ENCODE peak calls at places on chromosomes 11 and 22, in nine cellular contexts. One of them, this sample, is unnamed.

GRCh38 chr11:45089251-45089650 is 57.2 kb upstream of the PRDM11 start:
- DNase-seq in lower leg skin: peak
- DNase-seq in Peyer's patch: no peak
- DNase-seq in cardiac fibroblast: peak
- DNase-seq in DND-41: no peak
- DNase-seq in prostate gland: no peak
- DNase-seq in epithelial cell of esophagus: peak
- DNase-seq in GM06990: no peak
- DNase-seq in fibroblast of villous mesenchyme: peak
- DNase-seq in this sample: no peak

GRCh38 chr11:68841718-68842426 is at the start of gene CPT1A:
- DNase-seq in Peyer's patch: peak
- DNase-seq in DND-41: peak
- DNase-seq in fibroblast of villous mesenchyme: peak
- DNase-seq in lower leg skin: peak
- DNase-seq in cardiac fibroblast: peak
- DNase-seq in epithelial cell of esophagus: peak
- DNase-seq in prostate gland: peak
- DNase-seq in GM06990: peak
- DNase-seq in this sample: peak

GRCh38 chr11:118174006-118174567 is 2.4 kb downstream of the SCN2B start:
- DNase-seq in fibroblast of villous mesenchyme: no peak
- DNase-seq in prostate gland: no peak
- DNase-seq in lower leg skin: no peak
- DNase-seq in GM06990: no peak
- DNase-seq in DND-41: no peak
- DNase-seq in Peyer's patch: no peak
- DNase-seq in epithelial cell of esophagus: no peak
- DNase-seq in cardiac fibroblast: no peak
- DNase-seq in this sample: no peak

GRCh38 chr22:29224121-29224858 is 18.6 kb downstream of the EMID1 start:
- DNase-seq in lower leg skin: no peak
- DNase-seq in Peyer's patch: peak
- DNase-seq in DND-41: no peak
- DNase-seq in fibroblast of villous mesenchyme: no peak
- DNase-seq in cardiac fibroblast: no peak
- DNase-seq in GM06990: no peak
- DNase-seq in prostate gland: no peak
- DNase-seq in epithelial cell of esophagus: no peak
- DNase-seq in this sample: no peak

GRCh38 chr22:29018293-29019189 is 43.1 kb downstream of the C22orf31 start:
- DNase-seq in prostate gland: no peak
- DNase-seq in epithelial cell of esophagus: no peak
- DNase-seq in fibroblast of villous mesenchyme: no peak
- DNase-seq in DND-41: no peak
- DNase-seq in lower leg skin: no peak
- DNase-seq in cardiac fibroblast: no peak
- DNase-seq in Peyer's patch: no peak
- DNase-seq in GM06990: no peak
- DNase-seq in this sample: no peak

GRCh38 chr22:31089101-31090100 is 8.3 kb downstream of the SMTN start:
- DNase-seq in GM06990: peak
- DNase-seq in lower leg skin: no peak
- DNase-seq in epithelial cell of esophagus: no peak
- DNase-seq in prostate gland: no peak
- DNase-seq in cardiac fibroblast: peak
- DNase-seq in DND-41: peak
- DNase-seq in fibroblast of villous mesenchyme: peak
- DNase-seq in Peyer's patch: peak
- DNase-seq in this sample: peak

GRCh38 chr11:29452131-29452530 is 564.7 kb downstream of the KCNA4 start:
- DNase-seq in prostate gland: no peak
- DNase-seq in DND-41: no peak
- DNase-seq in fibroblast of villous mesenchyme: no peak
- DNase-seq in cardiac fibroblast: peak
- DNase-seq in GM06990: no peak
- DNase-seq in epithelial cell of esophagus: peak
- DNase-seq in lower leg skin: no peak
- DNase-seq in Peyer's patch: no peak
- DNase-seq in this sample: no peak

GRCh38 chr11:61627831-61628753 is 47.2 kb upstream of the SYT7 start:
- DNase-seq in prostate gland: peak
- DNase-seq in Peyer's patch: peak
- DNase-seq in DND-41: peak
- DNase-seq in lower leg skin: peak
- DNase-seq in epithelial cell of esophagus: peak
- DNase-seq in cardiac fibroblast: peak
- DNase-seq in fibroblast of villous mesenchyme: peak
- DNase-seq in GM06990: no peak
- DNase-seq in this sample: peak

GRCh38 chr11:57323503-57324153 is 1.1 kb downstream of the TNKS1BP1 start:
- DNase-seq in fibroblast of villous mesenchyme: no peak
- DNase-seq in Peyer's patch: no peak
- DNase-seq in prostate gland: no peak
- DNase-seq in GM06990: no peak
- DNase-seq in epithelial cell of esophagus: peak
- DNase-seq in DND-41: no peak
- DNase-seq in lower leg skin: no peak
- DNase-seq in cardiac fibroblast: peak
- DNase-seq in this sample: no peak

GRCh38 chr22:22144858-22145257 is 99.7 kb upstream of the VPREB1 start:
- DNase-seq in Peyer's patch: no peak
- DNase-seq in fibroblast of villous mesenchyme: no peak
- DNase-seq in GM06990: no peak
- DNase-seq in cardiac fibroblast: peak
- DNase-seq in DND-41: no peak
- DNase-seq in lower leg skin: no peak
- DNase-seq in epithelial cell of esophagus: peak
- DNase-seq in prostate gland: no peak
- DNase-seq in this sample: no peak

GRCh38 chr22:35432226-35432905 is 32.4 kb downstream of the MCM5 start:
- DNase-seq in prostate gland: no peak
- DNase-seq in cardiac fibroblast: no peak
- DNase-seq in Peyer's patch: no peak
- DNase-seq in fibroblast of villous mesenchyme: no peak
- DNase-seq in epithelial cell of esophagus: no peak
- DNase-seq in lower leg skin: no peak
- DNase-seq in DND-41: no peak
- DNase-seq in GM06990: no peak
- DNase-seq in this sample: no peak

GRCh38 chr11:107259826-107260225 is 197.8 kb downstream of the CWF19L2 start:
- DNase-seq in prostate gland: no peak
- DNase-seq in epithelial cell of esophagus: no peak
- DNase-seq in lower leg skin: no peak
- DNase-seq in fibroblast of villous mesenchyme: no peak
- DNase-seq in DND-41: no peak
- DNase-seq in GM06990: no peak
- DNase-seq in cardiac fibroblast: no peak
- DNase-seq in Peyer's patch: no peak
- DNase-seq in this sample: no peak

GRCh38 chr11:73322111-73322985 is 14.3 kb downstream of the ARHGEF17 start:
- DNase-seq in DND-41: no peak
- DNase-seq in Peyer's patch: no peak
- DNase-seq in epithelial cell of esophagus: no peak
- DNase-seq in lower leg skin: no peak
- DNase-seq in prostate gland: no peak
- DNase-seq in cardiac fibroblast: no peak
- DNase-seq in GM06990: no peak
- DNase-seq in fibroblast of villous mesenchyme: peak
- DNase-seq in this sample: peak

GRCh38 chr11:87926250-87926970 is 248.8 kb downstream of the RAB38 start:
- DNase-seq in Peyer's patch: no peak
- DNase-seq in prostate gland: no peak
- DNase-seq in DND-41: no peak
- DNase-seq in GM06990: no peak
- DNase-seq in epithelial cell of esophagus: peak
- DNase-seq in cardiac fibroblast: peak
- DNase-seq in fibroblast of villous mesenchyme: peak
- DNase-seq in lower leg skin: no peak
- DNase-seq in this sample: no peak

GRCh38 chr11:10294289-10294953 is 402 bp upstream of the SBF2 start:
- DNase-seq in epithelial cell of esophagus: peak
- DNase-seq in fibroblast of villous mesenchyme: peak
- DNase-seq in Peyer's patch: peak
- DNase-seq in cardiac fibroblast: peak
- DNase-seq in GM06990: no peak
- DNase-seq in prostate gland: peak
- DNase-seq in lower leg skin: peak
- DNase-seq in DND-41: no peak
- DNase-seq in this sample: no peak

GRCh38 chr11:16598906-16599305 is 139.5 kb upstream of the C11orf58 start:
- DNase-seq in cardiac fibroblast: no peak
- DNase-seq in prostate gland: no peak
- DNase-seq in epithelial cell of esophagus: no peak
- DNase-seq in GM06990: no peak
- DNase-seq in lower leg skin: no peak
- DNase-seq in fibroblast of villous mesenchyme: no peak
- DNase-seq in DND-41: no peak
- DNase-seq in Peyer's patch: no peak
- DNase-seq in this sample: no peak
- H3K4me3 ChIP-seq in cardiac fibroblast: no peak
- H3K4me3 ChIP-seq in prostate gland: no peak
- H3K4me3 ChIP-seq in epithelial cell of esophagus: no peak
- H3K4me3 ChIP-seq in GM06990: no peak
- H3K4me3 ChIP-seq in lower leg skin: no peak
- H3K4me3 ChIP-seq in fibroblast of villous mesenchyme: no peak
- H3K4me3 ChIP-seq in DND-41: no peak
- H3K4me3 ChIP-seq in Peyer's patch: no peak
- H3K4me3 ChIP-seq in this sample: no peak

GRCh38 chr22:44536411-44536810 is 38.4 kb upstream of the RTL6 start:
- DNase-seq in fibroblast of villous mesenchyme: no peak
- DNase-seq in lower leg skin: no peak
- DNase-seq in Peyer's patch: no peak
- DNase-seq in DND-41: no peak
- DNase-seq in prostate gland: no peak
- DNase-seq in GM06990: no peak
- DNase-seq in epithelial cell of esophagus: no peak
- DNase-seq in cardiac fibroblast: no peak
- DNase-seq in this sample: no peak
- TF ChIP-seq CTCF in fibroblast of villous mesenchyme: no peak
- TF ChIP-seq CTCF in lower leg skin: no peak
- TF ChIP-seq CTCF in Peyer's patch: no peak
- TF ChIP-seq CTCF in DND-41: no peak
- TF ChIP-seq CTCF in prostate gland: no peak
- TF ChIP-seq CTCF in GM06990: no peak
- TF ChIP-seq CTCF in epithelial cell of esophagus: no peak
- TF ChIP-seq CTCF in cardiac fibroblast: no peak
- TF ChIP-seq CTCF in this sample: no peak

GRCh38 chr11:36278531-36279245 is 10.5 kb downstream of the COMMD9 start:
- DNase-seq in prostate gland: no peak
- DNase-seq in lower leg skin: no peak
- DNase-seq in epithelial cell of esophagus: peak
- DNase-seq in cardiac fibroblast: no peak
- DNase-seq in GM06990: no peak
- DNase-seq in DND-41: no peak
- DNase-seq in Peyer's patch: no peak
- DNase-seq in fibroblast of villous mesenchyme: no peak
- DNase-seq in this sample: no peak
- H3K4me3 ChIP-seq in prostate gland: no peak
- H3K4me3 ChIP-seq in lower leg skin: no peak
- H3K4me3 ChIP-seq in epithelial cell of esophagus: no peak
- H3K4me3 ChIP-seq in cardiac fibroblast: no peak
- H3K4me3 ChIP-seq in GM06990: no peak
- H3K4me3 ChIP-seq in DND-41: no peak
- H3K4me3 ChIP-seq in Peyer's patch: no peak
- H3K4me3 ChIP-seq in fibroblast of villous mesenchyme: no peak
- H3K4me3 ChIP-seq in this sample: no peak

GRCh38 chr11:134858783-134859480 is 446.9 kb upstream of the B3GAT1 start:
- DNase-seq in Peyer's patch: no peak
- DNase-seq in DND-41: peak
- DNase-seq in fibroblast of villous mesenchyme: no peak
- DNase-seq in cardiac fibroblast: no peak
- DNase-seq in GM06990: no peak
- DNase-seq in lower leg skin: no peak
- DNase-seq in epithelial cell of esophagus: no peak
- DNase-seq in prostate gland: no peak
- DNase-seq in this sample: no peak

GRCh38 chr11:134862796-134863195 is 450.8 kb upstream of the B3GAT1 start:
- DNase-seq in DND-41: no peak
- DNase-seq in GM06990: no peak
- DNase-seq in lower leg skin: no peak
- DNase-seq in prostate gland: no peak
- DNase-seq in fibroblast of villous mesenchyme: no peak
- DNase-seq in Peyer's patch: no peak
- DNase-seq in epithelial cell of esophagus: no peak
- DNase-seq in cardiac fibroblast: no peak
- DNase-seq in this sample: no peak

GRCh38 chr11:134863294-134863693 is 451.3 kb upstream of the B3GAT1 start:
- DNase-seq in cardiac fibroblast: no peak
- DNase-seq in Peyer's patch: no peak
- DNase-seq in GM06990: no peak
- DNase-seq in epithelial cell of esophagus: no peak
- DNase-seq in fibroblast of villous mesenchyme: no peak
- DNase-seq in DND-41: no peak
- DNase-seq in lower leg skin: no peak
- DNase-seq in prostate gland: no peak
- DNase-seq in this sample: no peak

GRCh38 chr11:134862168-134862567 is 450.1 kb upstream of the B3GAT1 start:
- DNase-seq in GM06990: no peak
- DNase-seq in Peyer's patch: no peak
- DNase-seq in epithelial cell of esophagus: no peak
- DNase-seq in DND-41: no peak
- DNase-seq in cardiac fibroblast: no peak
- DNase-seq in prostate gland: no peak
- DNase-seq in fibroblast of villous mesenchyme: peak
- DNase-seq in lower leg skin: no peak
- DNase-seq in this sample: no peak

DNA sequence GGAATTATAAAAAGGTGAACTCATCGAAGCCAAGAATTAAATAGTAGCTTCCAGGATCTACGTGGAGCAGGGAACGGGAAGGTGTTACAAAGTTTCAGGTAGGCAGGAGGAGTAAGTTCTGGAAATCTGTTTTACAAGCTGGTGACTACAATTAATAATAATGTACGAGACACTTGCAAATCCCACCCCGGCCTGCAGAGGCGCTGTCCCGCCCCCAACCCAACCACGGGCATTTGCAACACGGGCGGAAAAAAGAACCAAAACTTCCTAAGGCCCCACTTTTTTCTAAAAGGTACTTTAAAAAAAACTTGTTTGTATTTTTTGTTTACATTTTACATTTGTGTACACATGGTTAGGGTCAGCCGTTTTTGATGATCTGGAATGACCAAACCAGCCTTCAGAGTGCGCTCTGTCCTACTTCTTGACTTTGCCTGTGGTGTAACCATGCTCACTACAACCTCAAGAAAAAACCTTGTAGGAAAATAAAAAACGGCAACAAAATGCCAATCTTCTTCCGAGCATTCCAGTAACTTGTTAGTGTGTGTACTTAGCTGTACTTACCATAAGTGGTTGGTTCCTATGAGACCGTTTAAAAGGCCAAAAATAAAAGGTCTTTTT is 449.6 kb upstream of the B3GAT1 start:
- DNase-seq in cardiac fibroblast: no peak
- DNase-seq in GM06990: no peak
- DNase-seq in fibroblast of villous mesenchyme: no peak
- DNase-seq in lower leg skin: no peak
- DNase-seq in epithelial cell of esophagus: no peak
- DNase-seq in prostate gland: no peak
- DNase-seq in DND-41: no peak
- DNase-seq in Peyer's patch: no peak
- DNase-seq in this sample: no peak
- TF ChIP-seq CTCF in cardiac fibroblast: no peak
- TF ChIP-seq CTCF in GM06990: peak
- TF ChIP-seq CTCF in fibroblast of villous mesenchyme: no peak
- TF ChIP-seq CTCF in lower leg skin: no peak
- TF ChIP-seq CTCF in epithelial cell of esophagus: no peak
- TF ChIP-seq CTCF in prostate gland: no peak
- TF ChIP-seq CTCF in DND-41: peak
- TF ChIP-seq CTCF in Peyer's patch: no peak
- TF ChIP-seq CTCF in this sample: peak

GRCh38 chr11:67301951-67302516 is 1.3 kb upstream of the SSH3 start:
- DNase-seq in GM06990: no peak
- DNase-seq in cardiac fibroblast: peak
- DNase-seq in Peyer's patch: peak
- DNase-seq in DND-41: no peak
- DNase-seq in fibroblast of villous mesenchyme: peak
- DNase-seq in prostate gland: peak
- DNase-seq in lower leg skin: no peak
- DNase-seq in epithelial cell of esophagus: peak
- DNase-seq in this sample: no peak
- H3K4me3 ChIP-seq in GM06990: no peak
- H3K4me3 ChIP-seq in cardiac fibroblast: no peak
- H3K4me3 ChIP-seq in Peyer's patch: peak
- H3K4me3 ChIP-seq in DND-41: no peak
- H3K4me3 ChIP-seq in fibroblast of villous mesenchyme: no peak
- H3K4me3 ChIP-seq in prostate gland: no peak
- H3K4me3 ChIP-seq in lower leg skin: no peak
- H3K4me3 ChIP-seq in epithelial cell of esophagus: peak
- H3K4me3 ChIP-seq in this sample: no peak